ENCODE peak calls at places on chromosomes 6 and 20, in seven cellular contexts. R, L, F, O, P, M and K are unnamed samples.

GRCh38 chr6:166563805-166564204 is 22.7 kb downstream of the RAMACL start:
- DNase-seq in L (no peak), O (no peak), R (no peak), F (no peak), P (no peak), M (no peak), K (no peak)

GRCh38 chr20:62426678-62427077 is 661 bp downstream of the RBBP8NL start:
- DNase-seq in R (peak; percentile 71), M (peak; percentile 75), O (no peak), P (no peak), L (no peak), F (no peak), K (no peak)

GRCh38 chr6:117829594-117830319 is 77.3 kb upstream of the SLC35F1 start:
- DNase-seq in L (no peak), P (no peak), F (peak; percentile 37), O (no peak), M (peak; percentile 67), R (peak; percentile 47), K (no peak)

GRCh38 chr6:1621328-1621701 is 11.6 kb downstream of the FOXC1 start:
- DNase-seq in L (no peak), F (no peak), R (no peak), P (no peak), O (no peak), M (peak; percentile 52), K (no peak)

GRCh38 chr6:71473908-71474307 is 185.3 kb downstream of the OGFRL1 start:
- DNase-seq in F (no peak), M (no peak), L (no peak), R (peak; percentile 77), O (no peak), P (peak; percentile 29), K (no peak)

GRCh38 chr6:163100259-163100658 is 314.3 kb upstream of the QKI start:
- DNase-seq in M (no peak), R (no peak), O (no peak), L (no peak), P (no peak), F (no peak), K (no peak)

GRCh38 chr6:36314221-36315014 is 22.3 kb downstream of the BNIP5 start:
- DNase-seq in R (peak; percentile 10), M (no peak), L (no peak), F (no peak), O (no peak), P (no peak), K (no peak)

GRCh38 chr6:9921366-9921765 is 493.5 kb downstream of the TFAP2A start:
- DNase-seq in R (peak; percentile 33), O (peak; percentile 11), P (no peak), M (no peak), L (no peak), F (no peak), K (no peak)

GRCh38 chr6:34381086-34381485 is 11.4 kb downstream of the NUDT3 start:
- DNase-seq in L (no peak), M (no peak), F (no peak), R (no peak), O (no peak), P (no peak), K (no peak)

GRCh38 chr20:44648579-44648978 is 2.9 kb downstream of the ADA start:
- DNase-seq in R (no peak), M (no peak), L (no peak), F (no peak), O (no peak), P (no peak), K (no peak)

GRCh38 chr20:17533396-17533795 is 2.2 kb upstream of the BFSP1 start:
- DNase-seq in L (no peak), M (no peak), O (no peak), P (no peak), F (no peak), R (peak; percentile 61), K (no peak)

GRCh38 chr6:89999154-89999553 is 104.9 kb downstream of the GJA10 start:
- DNase-seq in O (no peak), R (no peak), P (peak; percentile 44), L (no peak), F (no peak), M (no peak), K (no peak)

GRCh38 chr6:155936551-155936950 is 480.9 kb upstream of the NOX3 start:
- DNase-seq in F (no peak), R (no peak), P (no peak), O (no peak), M (no peak), L (no peak), K (no peak)

GRCh38 chr20:24117386-24117785 is 128.8 kb upstream of the GGTLC1 start:
- DNase-seq in M (no peak), F (no peak), L (no peak), R (no peak), O (no peak), P (no peak), K (no peak)

GRCh38 chr6:43954311-43955131 is 172.7 kb downstream of the MRPL14 start:
- DNase-seq in P (peak; percentile 80), R (no peak), O (no peak), M (no peak), F (no peak), L (no peak), K (no peak)

GRCh38 chr20:52490715-52491430 is 299.3 kb upstream of the ZFP64 start:
- DNase-seq in F (no peak), P (no peak), R (peak; percentile 14), L (no peak), O (peak; percentile 18), M (no peak), K (no peak)

GRCh38 chr6:1798303-1798964 is 188.7 kb downstream of the FOXC1 start:
- DNase-seq in R (no peak), M (no peak), O (no peak), L (no peak), F (no peak), P (no peak), K (no peak)

GRCh38 chr20:56202493-56203077 is 45.9 kb upstream of the MC3R start:
- DNase-seq in F (no peak), L (no peak), M (no peak), R (peak; percentile 64), P (no peak), O (no peak), K (no peak)

GRCh38 chr6:112253505-112253841 is 894 bp downstream of the LAMA4 start:
- DNase-seq in O (no peak), P (no peak), M (no peak), R (peak; percentile 3), F (no peak), L (no peak), K (no peak)

GRCh38 chr6:157440162-157440561 is 59.2 kb downstream of the ZDHHC14 start:
- DNase-seq in R (no peak), F (no peak), O (no peak), M (no peak), P (no peak), L (no peak), K (no peak)

GRCh38 chr6:157436944-157437336 is 56.0 kb downstream of the ZDHHC14 start:
- DNase-seq in R (no peak), P (no peak), O (no peak), L (no peak), M (no peak), F (no peak), K (no peak)

GRCh38 chr6:157442296-157442695 is 61.3 kb downstream of the ZDHHC14 start:
- DNase-seq in P (no peak), L (no peak), F (no peak), R (no peak), O (no peak), M (no peak), K (no peak)

GRCh38 chr6:157436200-157436943 is 55.4 kb downstream of the ZDHHC14 start:
- DNase-seq in F (no peak), P (no peak), L (no peak), O (no peak), M (no peak), R (no peak), K (no peak)

GRCh38 chr6:157438611-157439109 is 57.7 kb downstream of the ZDHHC14 start:
- DNase-seq in M (no peak), O (no peak), L (no peak), P (no peak), R (no peak), F (no peak), K (no peak)
- TF ChIP-seq CTCF in M (no peak), O (no peak), L (no peak), P (no peak), R (no peak), F (no peak), K (no peak)

GRCh38 chr20:50007369-50007768 is 24.6 kb downstream of the SNAI1 start:
- DNase-seq in M (no peak), P (no peak), O (no peak), L (no peak), R (no peak), F (no peak), K (no peak)

GRCh38 chr20:50008007-50008406 is 25.2 kb downstream of the SNAI1 start:
- DNase-seq in P (no peak), R (no peak), F (no peak), M (no peak), L (no peak), O (no peak), K (no peak)

GRCh38 chr20:50013976-50014375 is 31.2 kb downstream of the SNAI1 start:
- DNase-seq in M (no peak), L (no peak), P (no peak), R (no peak), O (no peak), F (no peak), K (no peak)

GRCh38 chr20:50012282-50013263 is 29.8 kb downstream of the SNAI1 start:
- DNase-seq in F (peak; percentile 54), R (no peak), O (no peak), L (no peak), P (no peak), M (no peak), K (no peak)

GRCh38 chr20:50009521-50010454 is 27.0 kb downstream of the SNAI1 start:
- DNase-seq in P (no peak), M (peak; percentile 67), F (no peak), L (no peak), R (no peak), O (no peak), K (no peak)
- TF ChIP-seq CTCF in P (no peak), M (no peak), F (no peak), L (no peak), R (no peak), O (no peak), K (no peak)

DNA sequence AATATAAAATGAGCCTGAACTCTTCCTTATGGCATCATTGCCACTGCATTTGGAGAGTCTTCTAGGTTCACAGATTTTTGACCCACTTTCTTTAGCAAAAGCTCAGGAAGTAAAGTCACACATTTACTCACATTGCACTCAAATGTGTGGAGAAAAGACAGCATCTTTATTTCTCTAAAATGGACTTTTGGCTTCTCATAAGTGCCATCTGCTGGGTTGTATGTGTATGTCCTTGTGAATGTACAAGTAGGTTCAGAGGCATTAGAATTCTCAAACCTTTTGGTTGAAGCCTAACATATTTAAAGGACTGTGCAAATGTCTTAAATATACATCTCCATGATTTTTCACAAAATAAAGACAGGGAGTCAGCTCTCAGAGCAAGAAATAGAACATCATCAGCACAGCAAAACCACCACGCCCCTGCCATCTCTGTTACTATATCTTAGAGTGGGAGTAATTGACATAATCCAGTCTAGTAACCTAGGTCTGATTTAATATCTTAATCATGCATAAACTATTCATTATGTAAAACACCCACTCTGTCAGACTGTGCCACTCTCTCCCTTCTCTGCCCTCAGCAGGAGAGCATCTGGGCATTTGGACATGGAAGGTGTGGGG is 42.2 kb upstream of the SPTLC3 start:
- DNase-seq in L (no peak), M (no peak), P (no peak), R (peak; percentile 75), O (peak; percentile 10), F (no peak), K (no peak)
- TF ChIP-seq CTCF in L (no peak), M (peak; percentile 7), P (peak; percentile 48), R (peak; percentile 91), O (peak; percentile 47), F (no peak), K (no peak)

GRCh38 chr6:98976674-98977365 is 29.1 kb upstream of the FBXL4 start:
- DNase-seq in M (no peak), F (no peak), P (no peak), O (no peak), R (no peak), L (no peak), K (no peak)
- TF ChIP-seq CTCF in M (no peak), F (no peak), P (no peak), O (no peak), R (no peak), L (no peak), K (no peak)